ENCODE peak calls at places on chromosome 1, in nine cellular contexts. J is chondrocyte; V is fibroblast of pulmonary artery; Y is EH; L is CD8-positive, alpha-beta T cell; D is HEK293T; M is NCI-H2081; E is COLO829; S is smooth muscle cell of the brain vasculature. U is an unnamed sample.

GRCh38 chr1:71835442-71835813 is 446.9 kb downstream of the NEGR1 start:
- DNase-seq in J (no peak), V (no peak), Y (no peak), L (no peak), D (no peak), M (no peak), E (no peak), S (no peak), U (no peak)

GRCh38 chr1:247326601-247327135 is 5.0 kb downstream of the ZNF496 start:
- DNase-seq in J (no peak), V (no peak), Y (no peak), L (no peak), D (no peak), M (no peak), E (no peak), S (no peak), U (no peak)

GRCh38 chr1:50368179-50369007 is 54.9 kb downstream of the DMRTA2 start:
- DNase-seq in J (no peak), V (peak), Y (peak), L (peak), D (peak), M (peak), E (no peak), S (peak), U (peak)

GRCh38 chr1:188062456-188062855 is 1233.7 kb downstream of the PLA2G4A start:
- DNase-seq in J (no peak), V (peak), Y (peak), L (no peak), D (no peak), M (no peak), E (no peak), S (peak), U (no peak)

GRCh38 chr1:201013991-201014815 is 9.3 kb downstream of the KIF21B start:
- DNase-seq in J (no peak), V (no peak), Y (no peak), L (no peak), D (no peak), M (no peak), E (no peak), S (no peak), U (no peak)

GRCh38 chr1:112674986-112675727 is 698 bp downstream of the MOV10 start:
- DNase-seq in J (no peak), V (peak), Y (peak), L (peak), D (peak), M (peak), E (no peak), S (no peak), U (no peak)

GRCh38 chr1:116807394-116807793 is 53.2 kb downstream of the CD2 start:
- DNase-seq in J (no peak), V (no peak), Y (no peak), L (no peak), D (no peak), M (no peak), E (no peak), S (no peak), U (no peak)

GRCh38 chr1:66331641-66332523 is 202.1 kb upstream of the SGIP1 start:
- DNase-seq in J (peak), V (peak), Y (peak), L (peak), D (peak), M (no peak), E (peak), S (peak), U (no peak)